ENCODE peak calls at places on chromosome 16, in five cellular contexts. I, O, E, U and S are unnamed samples.

GRCh38 chr16:70493863-70494770 is 29.2 kb downstream of the COG4 start:
- DNase-seq in I (peak), O (no peak), E (no peak), U (no peak), S (no peak)

GRCh38 chr16:30382398-30383015 is at the start of gene SEPTIN1:
- DNase-seq in I (no peak), O (no peak), E (no peak), U (no peak), S (no peak)

GRCh38 chr16:4460936-4461249 is 13.5 kb downstream of the NMRAL1 start:
- DNase-seq in I (no peak), O (no peak), E (no peak), U (no peak), S (no peak)

GRCh38 chr16:71460246-71460645 is 1.8 kb downstream of the ZNF23 start:
- DNase-seq in I (peak), O (no peak), E (no peak), U (no peak), S (no peak)

GRCh38 chr16:75616541-75617010 is 6.5 kb downstream of the ADAT1 start:
- DNase-seq in I (no peak), O (no peak), E (no peak), U (no peak), S (no peak)

GRCh38 chr16:83692224-83692623 is 115.6 kb upstream of the HSBP1 start:
- DNase-seq in I (no peak), O (no peak), E (no peak), U (no peak), S (no peak)

GRCh38 chr16:49457196-49457595 is 83.6 kb downstream of the C16orf78 start:
- DNase-seq in I (no peak), O (no peak), E (no peak), U (no peak), S (no peak)

GRCh38 chr16:79498928-79499327 is 101.6 kb downstream of the MAF start:
- DNase-seq in I (no peak), O (no peak), E (no peak), U (no peak), S (no peak)

GRCh38 chr16:5505093-5505887 is 407.7 kb upstream of the EEF2KMT start:
- DNase-seq in I (no peak), O (no peak), E (peak), U (no peak), S (no peak)

GRCh38 chr16:1054660-1055556 is 17.6 kb upstream of the SSTR5 start:
- DNase-seq in I (peak), O (peak), E (peak), U (peak), S (peak)

GRCh38 chr16:51756447-51757123 is 605.5 kb upstream of the SALL1 start:
- DNase-seq in I (no peak), O (no peak), E (no peak), U (peak), S (no peak)

GRCh38 chr16:86747761-86748160 is 169.4 kb downstream of the FOXL1 start:
- DNase-seq in I (no peak), O (no peak), E (no peak), U (no peak), S (no peak)

GRCh38 chr16:50644730-50645129 is 36.4 kb downstream of the SNX20 start:
- DNase-seq in I (peak), O (peak), E (peak), U (peak), S (peak)

GRCh38 chr16:87207509-87207908 is 109.7 kb downstream of the C16orf95 start:
- DNase-seq in I (peak), O (no peak), E (no peak), U (no peak), S (no peak)

GRCh38 chr16:10494343-10495030 is 85.9 kb downstream of the EMP2 start:
- DNase-seq in I (no peak), O (no peak), E (no peak), U (no peak), S (no peak)

GRCh38 chr16:59021751-59022150 is 287.6 kb upstream of the GOT2 start:
- DNase-seq in I (no peak), O (no peak), E (no peak), U (no peak), S (no peak)

GRCh38 chr16:324451-325334 is 27.8 kb downstream of the AXIN1 start:
- DNase-seq in I (no peak), O (no peak), E (no peak), U (no peak), S (peak)

GRCh38 chr16:54287018-54287757 is 601 bp upstream of the IRX3 start:
- DNase-seq in I (no peak), O (peak), E (no peak), U (no peak), S (peak)

GRCh38 chr16:11094075-11094593 is 149.8 kb downstream of the CLEC16A start:
- DNase-seq in I (no peak), O (peak), E (no peak), U (no peak), S (no peak)

GRCh38 chr16:80027007-80027965 is 426.7 kb upstream of the MAF start:
- DNase-seq in I (peak), O (no peak), E (no peak), U (no peak), S (peak)

GRCh38 chr16:4090476-4090875 is 25.8 kb downstream of the ADCY9 start:
- DNase-seq in I (peak), O (no peak), E (no peak), U (no peak), S (no peak)

GRCh38 chr16:77459534-77460412 is 24.9 kb upstream of the ADAMTS18 start:
- DNase-seq in I (no peak), O (no peak), E (no peak), U (no peak), S (no peak)

GRCh38 chr16:77457046-77457445 is 22.2 kb upstream of the ADAMTS18 start:
- DNase-seq in I (no peak), O (no peak), E (no peak), U (no peak), S (no peak)

GRCh38 chr16:77467929-77468328 is 33.1 kb upstream of the ADAMTS18 start:
- DNase-seq in I (no peak), O (no peak), E (no peak), U (no peak), S (no peak)

GRCh38 chr16:77468831-77469230 is 34.0 kb upstream of the ADAMTS18 start:
- DNase-seq in I (no peak), O (no peak), E (no peak), U (peak), S (no peak)

DNA sequence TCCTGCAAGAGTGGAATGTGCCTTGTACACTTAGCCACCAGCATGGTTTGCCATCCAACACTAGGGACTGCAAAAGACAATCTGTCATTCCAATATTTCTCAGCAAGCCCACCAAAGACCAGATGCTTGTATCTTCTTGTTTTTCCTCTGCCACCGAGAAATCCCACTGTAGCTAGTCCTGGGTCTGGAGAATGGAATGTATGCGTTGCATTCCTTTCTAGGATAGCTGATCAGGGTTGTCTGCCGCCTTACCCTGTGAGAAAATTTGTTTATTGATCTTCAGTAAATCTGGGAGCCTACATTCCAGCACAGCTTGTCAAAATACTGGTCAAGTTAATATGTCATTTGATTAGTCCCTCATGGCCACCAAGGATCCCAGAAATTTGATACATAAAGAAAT is 28.1 kb upstream of the ADAMTS18 start:
- DNase-seq in I (no peak), O (no peak), E (no peak), U (no peak), S (peak)
- TF ChIP-seq EZH2phosphoT487 in I (no peak), O (no peak), E (no peak), U (no peak), S (no peak)

GRCh38 chr16:12119037-12119436 is 142.5 kb downstream of the SNX29 start:
- DNase-seq in I (no peak), O (no peak), E (no peak), U (no peak), S (no peak)

GRCh38 chr16:12120331-12120981 is 143.9 kb downstream of the SNX29 start:
- DNase-seq in I (no peak), O (no peak), E (no peak), U (no peak), S (no peak)

GRCh38 chr16:12122202-12122601 is 145.7 kb downstream of the SNX29 start:
- DNase-seq in I (no peak), O (no peak), E (no peak), U (no peak), S (no peak)

GRCh38 chr16:12119562-12119961 is 143.0 kb downstream of the SNX29 start:
- DNase-seq in I (peak), O (no peak), E (no peak), U (no peak), S (no peak)

GRCh38 chr16:12120982-12121652 is 144.6 kb downstream of the SNX29 start:
- DNase-seq in I (no peak), O (no peak), E (no peak), U (no peak), S (no peak)
- TF ChIP-seq EZH2phosphoT487 in I (no peak), O (no peak), E (no peak), U (no peak), S (no peak)

DNA sequence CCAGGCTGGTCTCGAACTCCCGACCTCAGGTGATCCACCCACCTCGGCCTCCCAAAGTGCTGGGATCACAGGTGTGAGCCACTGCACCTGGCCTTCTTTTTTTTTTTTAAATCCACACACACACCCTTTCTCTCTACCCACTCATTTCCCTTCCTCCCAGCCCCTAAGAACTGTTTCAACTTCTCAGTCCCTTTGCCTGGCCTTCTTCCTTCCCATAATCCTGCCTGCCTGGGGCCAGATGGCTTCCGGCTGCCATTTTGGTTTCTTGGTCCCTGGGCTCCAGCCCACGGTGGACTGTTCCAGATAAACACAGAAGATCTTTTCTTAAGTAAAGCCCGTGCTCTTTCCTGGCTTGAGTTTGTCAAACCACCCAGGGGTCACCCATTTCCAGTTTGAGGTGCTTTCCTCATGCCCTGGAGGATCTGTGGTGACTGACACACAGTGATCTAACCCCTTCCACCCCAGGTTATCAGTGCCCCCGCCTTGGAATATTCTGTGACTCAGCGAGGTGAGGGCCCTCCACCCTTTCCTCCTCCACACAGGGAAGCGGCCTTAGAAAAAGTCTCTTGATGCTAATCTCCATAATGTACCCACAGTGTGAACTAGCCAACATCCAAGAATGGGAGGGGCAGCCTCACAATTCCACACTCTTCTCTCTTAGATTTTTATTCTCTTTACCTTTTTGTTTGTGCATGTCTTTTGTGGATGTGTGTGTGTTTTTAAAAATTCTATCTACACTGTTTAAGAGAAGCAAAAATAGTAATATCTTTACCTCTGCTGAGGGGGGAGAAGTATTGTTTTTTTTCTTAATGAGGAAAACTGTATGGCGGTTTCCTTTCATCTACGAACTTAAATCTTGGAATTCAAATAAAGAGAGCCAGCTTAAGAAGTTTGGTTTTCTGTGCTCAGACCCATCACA is 60.0 kb downstream of the CRISPLD2 start:
- DNase-seq in I (no peak), O (peak), E (no peak), U (no peak), S (no peak)
- TF ChIP-seq EZH2phosphoT487 in I (no peak), O (no peak), E (no peak), U (no peak), S (no peak)

GRCh38 chr16:89290472-89290871 is 73.0 kb downstream of the ZNF778 start:
- DNase-seq in I (no peak), O (no peak), E (no peak), U (no peak), S (no peak)

GRCh38 chr16:89289428-89290395 is 72.2 kb downstream of the ZNF778 start:
- DNase-seq in I (peak), O (peak), E (peak), U (peak), S (peak)

GRCh38 chr16:89291776-89292175 is 74.3 kb downstream of the ZNF778 start:
- DNase-seq in I (no peak), O (no peak), E (no peak), U (peak), S (no peak)

GRCh38 chr16:89291355-89291754 is 73.9 kb downstream of the ZNF778 start:
- DNase-seq in I (no peak), O (no peak), E (no peak), U (no peak), S (no peak)

GRCh38 chr16:89290887-89291286 is 73.4 kb downstream of the ZNF778 start:
- DNase-seq in I (no peak), O (no peak), E (no peak), U (peak), S (peak)
- TF ChIP-seq EZH2phosphoT487 in I (no peak), O (no peak), E (no peak), U (no peak), S (no peak)

DNA sequence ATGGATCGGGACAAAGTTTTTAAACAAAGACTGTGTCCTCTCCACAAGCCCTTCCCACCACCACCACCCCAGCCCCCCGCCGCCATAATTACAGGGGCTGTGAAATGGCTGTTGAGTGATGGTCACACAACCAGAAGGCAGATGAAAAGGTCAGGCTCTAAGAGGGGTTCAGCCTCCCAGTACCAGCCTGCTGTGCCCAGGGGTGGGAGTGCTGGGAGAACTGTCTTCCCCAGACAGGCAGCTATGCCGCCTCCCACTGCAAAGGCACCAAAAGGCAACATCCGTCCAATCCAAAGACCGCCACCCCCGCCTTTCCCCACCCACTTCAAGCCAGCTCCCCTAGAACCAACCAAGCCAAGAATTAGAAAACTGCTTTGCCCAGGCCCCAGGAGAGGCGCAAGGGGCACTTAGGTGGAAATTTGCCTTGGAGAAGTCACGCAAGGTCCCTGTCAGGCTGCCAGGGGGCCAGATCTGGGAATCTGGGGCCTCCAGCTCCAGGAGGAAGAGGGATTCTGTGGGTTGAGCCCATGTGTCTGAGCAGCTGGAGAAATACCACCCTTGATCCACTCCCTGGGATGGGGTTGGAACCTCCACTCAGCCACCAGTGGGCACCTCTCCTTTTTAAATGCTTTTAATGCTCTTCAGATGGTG is 14.4 kb downstream of the CARHSP1 start:
- DNase-seq in I (no peak), O (no peak), E (no peak), U (no peak), S (no peak)
- TF ChIP-seq EZH2phosphoT487 in I (no peak), O (no peak), E (no peak), U (no peak), S (no peak)

DNA sequence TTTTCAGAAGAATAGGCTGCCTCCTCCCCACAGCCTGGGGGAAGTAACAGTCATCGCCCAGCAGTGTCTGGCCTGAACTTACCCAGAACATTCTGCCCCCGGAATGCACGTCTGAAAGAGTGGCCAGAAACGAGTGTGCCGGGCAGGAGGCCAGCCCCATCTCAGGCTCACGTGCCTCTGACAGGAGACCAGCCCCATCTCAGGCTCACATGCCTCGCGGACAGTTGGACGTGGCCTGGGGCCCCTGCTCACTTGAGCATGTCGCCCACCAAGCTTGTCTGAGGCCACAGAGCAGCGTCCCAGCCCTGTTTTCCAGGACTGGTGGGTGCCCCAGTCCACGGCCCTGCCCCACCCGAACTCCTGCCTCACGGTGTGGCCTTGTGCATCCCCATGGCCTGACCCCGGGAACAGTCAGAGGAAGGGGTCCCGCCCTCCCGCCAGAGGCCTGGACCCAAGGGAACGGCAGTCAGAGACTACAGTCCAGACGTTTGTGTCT is 16.3 kb upstream of the CDH15 start:
- DNase-seq in I (peak), O (no peak), E (no peak), U (no peak), S (no peak)
- TF ChIP-seq EZH2phosphoT487 in I (no peak), O (no peak), E (no peak), U (no peak), S (no peak)